ENCODE peak calls at places on chromosome X, in five cellular contexts. L, V, C, W and G are unnamed samples.

GRCh38 chrX:57353472-57354132 is 67.1 kb downstream of the FAAH2 start:
- DNase-seq in L (no peak), V (no peak), C (no peak), W (no peak), G (no peak)

GRCh38 chrX:103151799-103152198 is 58.9 kb upstream of the NXF3 start:
- DNase-seq in L (no peak), V (no peak), C (no peak), W (no peak), G (no peak)

GRCh38 chrX:38126179-38126578 is 94.5 kb downstream of the SRPX start:
- DNase-seq in L (no peak), V (no peak), C (no peak), W (no peak), G (no peak)

GRCh38 chrX:66654411-66654810 is 15.5 kb upstream of the EDA2R start:
- DNase-seq in L (no peak), V (no peak), C (no peak), W (no peak), G (no peak)

GRCh38 chrX:139784788-139785187 is 76.8 kb upstream of the MCF2 start:
- DNase-seq in L (no peak), V (no peak), C (no peak), W (no peak), G (no peak)

GRCh38 chrX:28347526-28347925 is 239.7 kb upstream of the IL1RAPL1 start:
- DNase-seq in L (no peak), V (no peak), C (no peak), W (no peak), G (no peak)

GRCh38 chrX:45843518-45843917 is 642.8 kb upstream of the DIPK2B start:
- DNase-seq in L (no peak), V (no peak), C (no peak), W (no peak), G (no peak)

GRCh38 chrX:68238568-68238967 is 194.7 kb downstream of the OPHN1 start:
- DNase-seq in L (no peak), V (no peak), C (no peak), W (no peak), G (no peak)

GRCh38 chrX:109264878-109265277 is 217.0 kb downstream of the GUCY2F start:
- DNase-seq in L (no peak), V (no peak), C (no peak), W (no peak), G (no peak)

GRCh38 chrX:152817082-152817744 is 13.3 kb downstream of the CETN2 start:
- DNase-seq in L (no peak), V (peak; percentile 27), C (no peak), W (no peak), G (no peak)

GRCh38 chrX:133215017-133215416 is 3.1 kb downstream of the TFDP3 start:
- DNase-seq in L (no peak), V (no peak), C (no peak), W (no peak), G (no peak)

GRCh38 chrX:16138108-16138427 is 14.7 kb downstream of the GRPR start:
- DNase-seq in L (no peak), V (no peak), C (no peak), W (no peak), G (no peak)

GRCh38 chrX:47483310-47484268 is 567 bp upstream of the ZNF41 start:
- DNase-seq in L (no peak), V (peak; percentile 34), C (peak; percentile 22), W (no peak), G (peak; percentile 39)

GRCh38 chrX:38409289-38409688 is 56.9 kb downstream of the OTC start:
- DNase-seq in L (no peak), V (no peak), C (no peak), W (no peak), G (no peak)

GRCh38 chrX:17412692-17413091 is 37.7 kb downstream of the NHS start:
- DNase-seq in L (no peak), V (no peak), C (no peak), W (no peak), G (peak; percentile 31)

GRCh38 chrX:11113731-11114130 is 2.6 kb downstream of the HCCS start:
- DNase-seq in L (no peak), V (no peak), C (no peak), W (no peak), G (no peak)

GRCh38 chrX:81377329-81377728 is 175.4 kb downstream of the SH3BGRL start:
- DNase-seq in L (no peak), V (no peak), C (no peak), W (no peak), G (no peak)

DNA sequence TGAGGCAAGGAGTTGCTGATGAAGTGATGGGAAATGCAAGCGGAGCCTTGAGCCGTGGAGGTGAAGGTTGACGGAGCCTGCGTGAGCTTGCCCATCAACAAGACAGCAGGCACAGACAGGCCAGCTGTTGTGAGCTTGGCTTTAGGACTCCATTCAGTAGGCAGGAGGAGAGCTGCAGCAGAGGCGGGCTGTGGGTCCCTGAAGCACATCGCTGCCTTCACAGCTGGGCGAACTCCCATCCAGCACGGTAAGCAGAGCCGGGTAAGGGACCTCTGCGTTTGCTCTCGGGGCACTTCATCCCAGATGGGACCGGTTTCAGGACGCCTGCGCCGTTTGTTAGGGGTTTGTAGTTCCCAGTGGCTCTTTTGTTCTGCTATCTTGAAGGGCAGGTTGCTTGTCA is 54.8 kb upstream of the CLDN34 start:
- DNase-seq in L (no peak), V (no peak), C (no peak), W (no peak), G (no peak)
- H3K4me3 ChIP-seq in L (no peak overlapping the region), V (no peak overlapping the region), C (no peak overlapping the region), W (no peak overlapping the region), G (no peak overlapping the region)

GRCh38 chrX:136211766-136212556 is 39.2 kb downstream of the MAP7D3 start:
- DNase-seq in L (no peak), V (no peak), C (no peak), W (peak; percentile 64), G (no peak)

GRCh38 chrX:136209016-136209738 is 42.0 kb downstream of the MAP7D3 start:
- DNase-seq in L (no peak), V (peak; percentile 42), C (peak; percentile 63), W (peak; percentile 77), G (peak; percentile 38)

GRCh38 chrX:136209751-136210150 is 41.4 kb downstream of the MAP7D3 start:
- DNase-seq in L (no peak), V (no peak), C (no peak), W (no peak), G (no peak)

GRCh38 chrX:136210243-136210642 is 41.0 kb downstream of the MAP7D3 start:
- DNase-seq in L (no peak), V (no peak), C (no peak), W (no peak), G (no peak)

GRCh38 chrX:136210806-136211205 is 40.4 kb downstream of the MAP7D3 start:
- DNase-seq in L (no peak), V (no peak), C (no peak), W (peak; percentile 65), G (no peak)
- H3K4me1 ChIP-seq in L (peaks cover 28% of the 10 kb centered on the region), V (no peaks in the 10 kb centered on the region), C (peaks cover 3% of the 10 kb centered on the region), W (peaks cover 16% of the 10 kb centered on the region), G (peaks cover 48% of the 10 kb centered on the region)

GRCh38 chrX:31178064-31178768 is 106.4 kb upstream of the FTHL17 start:
- DNase-seq in L (no peak), V (no peak), C (no peak), W (no peak), G (no peak)
- H3K27ac ChIP-seq in L (no peak overlapping the region), V (no peak overlapping the region), C (no peak overlapping the region), W (no peak overlapping the region), G (no peak overlapping the region)

GRCh38 chrX:6227445-6227820 is 1.2 kb downstream of the NLGN4X start:
- DNase-seq in L (no peak), V (no peak), C (no peak), W (no peak), G (no peak)
- H3K4me3 ChIP-seq in L (peak overlapping the region; percentile 28), V (no peak overlapping the region), C (peak overlapping the region; percentile 26), W (peak overlapping the region; percentile 29), G (peak overlapping the region; percentile 31)

DNA sequence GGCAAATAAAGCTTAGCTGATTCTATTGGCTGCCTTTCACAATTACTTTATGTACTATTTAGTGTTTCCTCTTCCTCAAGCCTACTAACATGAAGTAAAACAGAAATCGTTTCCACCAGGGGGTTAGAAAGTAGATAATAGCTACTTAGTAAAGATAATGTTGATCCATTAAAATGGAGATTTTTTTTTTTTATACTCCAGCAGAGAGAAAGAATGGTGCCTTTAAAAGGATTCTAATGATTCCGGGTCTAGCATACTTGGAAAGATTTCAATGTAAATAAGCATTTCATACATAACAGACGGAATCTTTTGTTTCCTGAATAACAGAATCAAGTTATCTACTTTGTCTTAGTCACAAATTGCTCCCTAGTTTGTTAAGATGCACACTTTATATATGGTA is 37.1 kb downstream of the GK start:
- DNase-seq in L (no peak), V (no peak), C (no peak), W (no peak), G (no peak)
- H3K4me1 ChIP-seq in L (no peaks in the 10 kb centered on the region), V (no peaks in the 10 kb centered on the region), C (no peaks in the 10 kb centered on the region), W (no peaks in the 10 kb centered on the region), G (no peaks in the 10 kb centered on the region)

GRCh38 chrX:40478457-40479065 is 102.2 kb upstream of the ATP6AP2 start:
- DNase-seq in L (no peak), V (no peak), C (no peak), W (no peak), G (no peak)

GRCh38 chrX:40479777-40480318 is 100.9 kb upstream of the ATP6AP2 start:
- DNase-seq in L (no peak), V (no peak), C (no peak), W (no peak), G (no peak)

GRCh38 chrX:40473460-40474204 is 107.1 kb upstream of the ATP6AP2 start:
- DNase-seq in L (no peak), V (no peak), C (no peak), W (no peak), G (no peak)

GRCh38 chrX:40474205-40474626 is 106.6 kb upstream of the ATP6AP2 start:
- DNase-seq in L (no peak), V (no peak), C (peak; percentile 20), W (no peak), G (peak; percentile 34)

DNA sequence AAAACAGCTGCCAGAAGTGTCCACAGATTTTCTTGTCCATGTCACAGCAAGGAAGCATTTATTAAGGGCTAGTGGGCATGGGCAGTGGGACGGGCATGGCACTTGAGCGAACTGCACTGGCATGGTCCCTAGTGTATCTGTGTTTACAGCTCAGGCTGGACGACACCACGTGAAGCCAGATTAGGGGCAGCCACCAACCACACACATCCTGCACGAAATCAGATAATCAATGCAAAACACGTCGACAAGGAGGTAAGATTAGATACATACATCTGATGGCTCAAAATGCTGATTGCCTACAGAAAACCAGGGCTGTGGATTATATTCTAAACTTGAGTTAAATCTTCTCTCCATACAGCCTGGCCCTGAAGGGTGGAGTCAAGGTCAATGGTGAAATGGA is 103.8 kb upstream of the ATP6AP2 start:
- DNase-seq in L (no peak), V (no peak), C (no peak), W (no peak), G (no peak)
- H3K27ac ChIP-seq in L (no peak overlapping the region), V (no peak overlapping the region), C (no peak overlapping the region), W (no peak overlapping the region), G (no peak overlapping the region)

GRCh38 chrX:154437398-154437752 is 421 bp downstream of the GDI1 start:
- DNase-seq in L (no peak), V (no peak), C (no peak), W (no peak), G (no peak)
- H3K4me3 ChIP-seq in L (peak overlapping the region; percentile 90), V (peak overlapping the region; percentile 67), C (peak overlapping the region; percentile 45), W (peak overlapping the region; percentile 86), G (peak overlapping the region; percentile 88)